ENCODE peak calls at places on chromosomes 11 and 22, in five cellular contexts. C is SK-N-SH, D is GM12878, T is K562, J is HepG2. R is an unnamed sample.

GRCh38 chr11:65887723-65888162 is 528 bp downstream of the FIBP start:
- DNase-seq in C (no peak), D (no peak), T (no peak), J (no peak), R (no peak)

GRCh38 chr22:32380991-32381390 is 23.3 kb downstream of the RFPL3 start:
- DNase-seq in C (no peak), D (no peak), T (no peak), J (no peak), R (no peak)

GRCh38 chr11:23723861-23724260 is 773.0 kb upstream of the LUZP2 start:
- DNase-seq in C (no peak), D (peak), T (no peak), J (no peak), R (no peak)

GRCh38 chr11:16154715-16155396 is 201.5 kb downstream of the SOX6 start:
- DNase-seq in C (no peak), D (no peak), T (no peak), J (peak), R (no peak)

GRCh38 chr22:22930571-22931556 is 43.2 kb downstream of the IGLL5 start:
- DNase-seq in C (no peak), D (no peak), T (no peak), J (no peak), R (no peak)

GRCh38 chr11:44611687-44612437 is 46.4 kb downstream of the CD82 start:
- DNase-seq in C (no peak), D (peak), T (no peak), J (no peak), R (no peak)

GRCh38 chr11:44178381-44178780 is 82.9 kb downstream of the EXT2 start:
- DNase-seq in C (no peak), D (no peak), T (peak), J (no peak), R (no peak)

GRCh38 chr11:113046866-113047265 is 85.6 kb downstream of the NCAM1 start:
- DNase-seq in C (no peak), D (no peak), T (no peak), J (no peak), R (no peak)

GRCh38 chr11:71139516-71140205 is 112.7 kb downstream of the SHANK2 start:
- DNase-seq in C (no peak), D (no peak), T (no peak), J (peak), R (no peak)

GRCh38 chr11:115759622-115760527 is 255.7 kb upstream of the CADM1 start:
- DNase-seq in C (peak), D (no peak), T (no peak), J (no peak), R (no peak)

GRCh38 chr11:67396587-67397398 is 4.9 kb downstream of the PPP1CA start:
- DNase-seq in C (no peak), D (no peak), T (no peak), J (no peak), R (no peak)

GRCh38 chr11:1297011-1297575 is 12.3 kb downstream of the TOLLIP start:
- DNase-seq in C (no peak), D (no peak), T (no peak), J (no peak), R (no peak)

GRCh38 chr22:29727248-29727551 is 7.4 kb downstream of the CABP7 start:
- DNase-seq in C (peak), D (no peak), T (peak), J (peak), R (no peak)

GRCh38 chr11:115247404-115247803 is 256.8 kb downstream of the CADM1 start:
- DNase-seq in C (no peak), D (no peak), T (no peak), J (peak), R (no peak)

GRCh38 chr11:1371377-1371776 is 18.4 kb upstream of the BRSK2 start:
- DNase-seq in C (peak), D (no peak), T (no peak), J (no peak), R (no peak)

GRCh38 chr22:30411780-30412179 is 13.8 kb upstream of the MTFP1 start:
- DNase-seq in C (no peak), D (no peak), T (no peak), J (no peak), R (no peak)

GRCh38 chr11:16820324-16821092 is 82.1 kb downstream of the C11orf58 start:
- DNase-seq in C (peak), D (peak), T (peak), J (peak), R (peak)

GRCh38 chr11:80083561-80083960 is 642.7 kb upstream of the TENM4 start:
- DNase-seq in C (no peak), D (no peak), T (no peak), J (no peak), R (no peak)

GRCh38 chr11:11461473-11461872 is 108.4 kb upstream of the CSNK2A3 start:
- DNase-seq in C (no peak), D (no peak), T (no peak), J (no peak), R (no peak)

GRCh38 chr11:106496677-106497076 is 419.2 kb downstream of the AASDHPPT start:
- DNase-seq in C (no peak), D (no peak), T (no peak), J (no peak), R (no peak)

DNA sequence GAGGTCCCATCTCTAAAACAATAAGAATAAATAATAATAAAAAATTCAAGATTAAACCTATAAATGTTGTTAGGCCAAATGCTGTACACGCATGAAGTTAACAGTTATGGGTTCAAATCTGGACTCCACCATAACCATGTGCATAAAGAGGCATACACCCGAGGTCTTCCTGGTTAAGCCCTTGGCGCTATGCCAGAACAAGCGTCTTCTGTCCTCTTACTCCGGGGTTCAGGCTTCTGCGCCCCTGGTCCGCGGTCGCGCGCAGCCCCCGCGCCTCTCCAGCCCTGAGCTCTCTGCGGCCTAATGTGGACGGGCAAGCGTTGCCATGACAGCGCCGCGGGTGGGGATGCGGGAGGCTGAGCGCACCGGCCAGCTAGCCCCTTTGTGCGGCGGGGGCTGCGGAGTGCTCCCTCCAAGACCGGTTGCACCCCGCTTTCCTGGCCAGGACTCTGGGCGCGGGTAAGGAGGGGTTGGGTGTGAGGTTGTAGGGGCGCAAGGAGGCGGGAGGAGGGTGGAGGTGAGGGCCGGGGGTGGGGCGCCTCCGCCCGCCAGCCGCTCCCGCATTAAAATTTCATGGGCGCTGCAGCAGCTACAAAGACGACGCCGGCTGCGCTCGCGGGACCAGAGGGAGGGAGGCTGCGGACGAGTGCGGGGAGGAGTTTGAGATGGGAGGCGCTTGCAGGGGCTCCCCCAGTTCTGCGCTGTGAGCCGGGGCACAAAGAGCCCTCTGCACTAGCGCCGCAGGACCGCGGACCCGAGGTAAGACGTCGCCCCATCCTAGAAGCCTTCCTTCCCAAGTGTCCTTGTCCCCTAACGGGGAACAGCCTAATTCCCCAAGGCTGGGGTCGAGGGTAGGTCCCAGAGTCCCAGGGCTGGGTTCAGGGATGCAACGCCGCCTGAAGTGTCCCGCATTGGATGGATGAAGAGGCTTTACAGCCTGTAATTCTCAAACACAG is at the start of gene MIAT:
- DNase-seq in C (peak), D (no peak), T (peak), J (no peak), R (no peak)
- TF ChIP-seq ZBTB33 in C (no peak), D (no peak), T (no peak), J (no peak), R (no peak)

DNA sequence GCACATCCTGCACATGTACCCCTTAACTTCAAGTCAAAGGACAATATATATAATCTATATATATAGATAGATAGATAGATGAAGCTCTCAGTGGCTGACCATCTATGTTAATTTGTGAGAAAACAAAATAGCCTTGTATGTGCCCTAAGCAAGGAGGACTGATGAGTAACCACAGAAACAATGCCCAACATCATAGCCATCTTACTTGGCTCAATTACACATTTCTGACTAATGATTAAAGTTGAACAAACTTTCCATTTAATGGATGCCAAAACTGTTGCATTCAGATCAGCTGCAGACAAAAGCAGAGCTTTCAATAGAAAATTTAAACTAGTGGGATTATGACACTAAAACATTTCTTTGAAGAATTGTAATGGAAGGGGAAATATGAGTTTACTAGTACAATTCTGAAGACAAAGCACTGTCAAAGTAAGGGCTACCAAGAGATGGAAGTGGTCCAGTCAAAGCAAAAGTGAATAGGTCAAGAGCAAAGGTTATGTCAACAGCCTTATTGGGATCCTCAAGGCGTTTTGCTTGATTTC is 1188.2 kb upstream of the RAG2 start:
- DNase-seq in C (no peak), D (no peak), T (no peak), J (no peak), R (no peak)
- TF ChIP-seq ZBTB33 in C (no peak), D (no peak), T (no peak), J (no peak), R (no peak)

DNA sequence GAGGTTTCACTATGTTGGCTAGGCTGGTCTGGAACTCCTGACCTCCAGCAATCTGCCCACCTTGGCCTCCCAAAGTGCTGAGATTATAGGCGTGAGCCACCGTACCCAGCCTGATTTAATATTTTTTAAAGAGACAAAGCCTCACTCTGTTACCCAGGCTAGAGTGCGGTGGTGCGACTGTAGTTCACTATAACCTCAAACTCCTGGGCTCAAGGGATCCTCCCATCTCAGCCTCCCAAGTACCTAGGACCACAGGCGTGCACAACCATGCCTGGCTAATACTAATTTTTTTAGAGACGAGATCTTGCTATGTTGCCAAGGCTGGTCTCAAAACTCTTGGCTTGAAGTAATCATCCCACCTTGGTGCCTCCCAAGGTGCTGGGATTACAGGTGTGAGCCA is 13.5 kb downstream of the GTPBP1 start:
- DNase-seq in C (no peak), D (no peak), T (no peak), J (no peak), R (no peak)
- TF ChIP-seq ZBTB33 in C (no peak), D (no peak), T (no peak), J (no peak), R (no peak)

DNA sequence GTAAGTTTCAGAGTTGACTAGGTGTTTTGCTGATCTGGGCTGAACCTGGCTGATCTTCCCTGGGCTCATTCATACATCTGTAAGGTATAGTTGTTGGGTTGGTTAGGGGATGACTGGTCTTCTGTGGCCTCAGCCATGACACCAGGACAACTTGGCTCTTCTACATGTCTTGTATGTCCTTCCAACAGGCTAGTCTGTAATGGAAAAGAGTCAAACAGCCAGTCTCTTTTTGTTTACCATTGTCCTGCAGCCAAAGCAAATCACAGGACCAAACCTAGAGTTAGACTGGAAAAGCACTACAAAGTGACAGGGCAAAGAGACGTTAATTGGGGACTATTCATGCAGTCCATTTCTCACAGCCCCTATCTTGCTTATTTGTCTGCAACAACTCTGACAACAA is 17.8 kb downstream of the SERPING1 start:
- DNase-seq in C (no peak), D (no peak), T (no peak), J (no peak), R (no peak)
- TF ChIP-seq ZBTB33 in C (no peak), D (no peak), T (no peak), J (no peak), R (no peak)

R was measured in HCT116.